ENCODE peak calls at places on chromosomes 16 and 17, in seven cellular contexts. V is esophagus muscularis mucosa; N is heart right ventricle; R is aorta; T is CD8-positive, alpha-beta memory T cell; Q is esophagus squamous epithelium; Z is ovary. G is an unnamed sample. For H3K27me3, the result is how much of the 10 kb centered on the place peaks cover.

GRCh38 chr17:59734226-59734625 is 26.8 kb downstream of the VMP1 start:
- DNase-seq in Z (no peak), Q (no peak), N (no peak), R (no peak), V (no peak), T (no peak), G (no peak)

GRCh38 chr17:4837471-4838305 is 4.5 kb downstream of the MINK1 start:
- DNase-seq in V (no peak), R (no peak), Z (peak), T (no peak), Q (no peak), N (peak), G (no peak)

GRCh38 chr17:28612936-28613872 is 781 bp downstream of the RSKR start:
- DNase-seq in Z (peak), T (peak), R (no peak), Q (no peak), V (no peak), N (peak), G (no peak)

GRCh38 chr17:67606471-67606870 is 111.3 kb upstream of the NOL11 start:
- DNase-seq in V (no peak), T (no peak), N (peak), Q (no peak), Z (no peak), R (no peak), G (no peak)

GRCh38 chr16:12160249-12160648 is 183.7 kb downstream of the SNX29 start:
- DNase-seq in V (no peak), Z (no peak), R (no peak), N (no peak), Q (no peak), T (no peak), G (no peak)

GRCh38 chr16:3183445-3184139 is 4.4 kb upstream of the OR1F1 start:
- DNase-seq in Z (no peak), Q (no peak), N (no peak), T (no peak), V (no peak), R (no peak), G (no peak)

GRCh38 chr16:53282975-53283946 is 151.0 kb upstream of the RBL2 start:
- DNase-seq in Q (no peak), T (peak), V (no peak), N (no peak), Z (no peak), R (no peak), G (no peak)

GRCh38 chr17:80474231-80474932 is 2.0 kb downstream of the NPTX1 start:
- DNase-seq in Q (no peak), N (no peak), Z (no peak), T (no peak), V (no peak), R (no peak), G (no peak)

GRCh38 chr16:11024333-11025053 is 80.1 kb downstream of the CLEC16A start:
- DNase-seq in R (no peak), N (no peak), V (no peak), Z (no peak), Q (no peak), T (no peak), G (no peak)

GRCh38 chr16:57704011-57704904 is 9.7 kb downstream of the DRC7 start:
- DNase-seq in N (no peak), Q (no peak), R (peak), T (no peak), Z (no peak), V (no peak), G (no peak)

DNA sequence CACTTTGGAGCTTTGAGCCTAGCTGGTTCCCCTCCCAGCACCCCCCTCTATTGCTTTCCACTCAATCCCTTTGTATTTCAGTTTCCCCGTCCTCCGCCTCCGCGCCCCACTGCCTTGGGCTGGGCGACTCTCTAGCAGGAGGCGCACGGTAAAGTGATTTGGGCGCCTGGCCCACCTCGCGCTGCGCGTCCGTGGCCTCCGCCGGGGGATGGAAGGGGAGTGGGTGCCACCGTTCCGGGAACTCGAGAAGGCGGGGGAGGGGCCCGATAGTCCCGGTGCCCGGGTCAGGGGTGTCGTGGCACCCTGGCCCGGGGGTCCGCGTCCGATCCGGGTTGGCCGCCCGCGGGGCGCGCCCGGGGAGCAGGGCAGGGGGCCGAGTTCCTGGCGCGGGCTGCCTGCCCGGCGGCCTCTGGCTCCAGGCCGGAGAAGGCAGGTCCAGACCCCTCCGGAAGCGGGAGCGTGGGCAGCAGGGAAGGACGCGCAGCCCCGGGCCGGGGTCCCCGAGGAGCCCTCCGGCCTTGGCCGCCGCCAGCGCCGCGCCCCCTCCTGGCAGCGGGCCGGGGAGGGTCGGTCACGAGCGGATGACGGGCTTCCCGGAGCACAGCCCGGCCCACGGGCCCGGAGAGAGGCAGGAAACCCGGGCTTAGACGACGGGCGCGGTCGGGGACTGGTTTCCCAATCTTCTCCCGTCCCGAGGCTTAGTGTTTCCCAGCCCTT is 15.8 kb downstream of the MEOX1 start:
- DNase-seq in Q (no peak), R (peak), T (no peak), Z (peak), V (no peak), N (peak), G (peak)
- H3K4me3 ChIP-seq in Q (peak), R (peak), T (no peak), Z (peak), V (peak), N (peak), G (peak)

GRCh38 chr17:58250344-58251011 is 12.1 kb downstream of the LPO start:
- DNase-seq in T (no peak), N (no peak), Q (no peak), Z (no peak), V (no peak), R (no peak), G (no peak)
- H3K27me3 ChIP-seq in T (under half), N (half or more), Q (under half), Z (under half), V (under half), R (under half), G (under half)

DNA sequence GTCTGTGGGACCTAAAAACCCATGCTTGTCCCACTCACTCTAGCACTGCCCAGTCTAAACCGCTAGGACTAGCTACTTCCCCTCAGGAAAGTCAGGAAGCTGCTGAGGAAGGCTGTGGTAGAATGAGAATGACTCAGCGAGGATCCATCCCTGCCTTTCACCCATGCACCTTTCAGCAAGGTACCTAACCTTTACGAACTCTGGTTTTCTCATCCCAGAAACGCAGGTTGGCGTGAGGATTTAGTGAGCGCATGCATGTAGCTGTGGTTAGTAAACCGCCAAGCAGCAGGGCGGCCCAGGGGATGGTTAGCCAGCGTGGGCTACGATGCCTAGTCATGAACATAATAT is 26.3 kb upstream of the RFFL start:
- DNase-seq in N (peak), Z (no peak), Q (no peak), R (peak), T (no peak), V (no peak), G (no peak)
- H3K4me3 ChIP-seq in N (peak), Z (no peak), Q (peak), R (no peak), T (peak), V (peak), G (peak)

DNA sequence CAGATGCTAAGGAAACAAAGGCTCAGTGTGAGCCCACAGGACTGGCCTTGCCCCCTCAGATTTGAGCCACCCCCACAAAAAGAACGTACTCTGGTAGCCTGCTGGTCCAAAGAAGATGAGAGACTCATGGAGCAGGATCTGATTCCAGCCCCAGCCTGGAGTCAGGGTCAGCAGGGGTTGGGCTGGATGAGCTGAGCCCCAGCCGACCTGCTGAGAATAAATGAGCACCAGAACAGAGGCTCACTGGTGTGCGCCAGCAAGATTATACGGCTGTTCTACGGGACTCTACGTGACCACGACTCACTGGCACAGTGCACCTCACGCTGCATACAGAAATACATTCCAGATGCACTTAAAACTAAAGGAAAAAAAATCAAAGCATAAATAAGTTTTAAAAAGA is 186.0 kb upstream of the RPL38 start:
- DNase-seq in N (no peak), V (no peak), R (no peak), Z (no peak), T (no peak), Q (no peak), G (no peak)
- H3K27me3 ChIP-seq in N (under half), V (under half), R (under half), Z (under half), T (under half), Q (under half), G (under half)

DNA sequence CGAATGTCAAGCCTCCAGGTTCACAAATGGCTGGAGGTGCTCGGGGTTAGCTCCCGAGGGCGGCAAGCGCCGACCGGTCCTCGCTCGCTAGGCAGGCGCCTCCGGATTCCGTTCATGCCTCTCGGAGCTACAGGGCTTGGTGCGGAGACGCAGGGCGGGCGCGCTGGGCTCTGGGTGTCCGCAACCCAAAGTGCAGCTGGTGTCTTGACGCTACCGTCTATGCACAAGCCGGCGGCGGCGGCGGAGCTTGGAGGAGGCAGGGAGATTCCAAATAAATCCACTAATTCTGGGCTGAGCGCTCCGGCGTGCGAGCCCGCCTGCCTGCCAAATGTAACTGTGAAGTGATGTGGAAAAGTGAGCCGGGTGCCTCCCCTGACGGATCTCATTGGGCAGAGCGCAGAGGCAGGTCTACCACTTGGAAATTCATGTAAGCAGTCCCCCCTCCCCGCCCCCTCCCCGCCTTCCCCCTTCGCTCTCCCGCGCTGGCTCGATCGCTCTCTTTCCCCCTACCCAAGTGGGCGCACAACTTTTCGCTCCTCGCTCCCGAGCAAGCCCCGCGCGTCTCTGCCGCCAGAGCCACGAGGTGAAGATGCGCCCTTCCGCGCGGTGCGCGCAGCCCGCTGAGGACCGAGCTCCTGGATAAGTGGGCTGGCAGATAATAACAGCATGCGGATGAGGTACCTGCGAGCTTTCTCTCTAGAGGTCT is at the start of gene CDH8:
- DNase-seq in R (peak), Q (no peak), T (no peak), V (no peak), N (no peak), Z (no peak), G (peak)
- H3K4me3 ChIP-seq in R (peak), Q (no peak), T (no peak), V (peak), N (peak), Z (no peak), G (no peak)

GRCh38 chr17:8896641-8897635 is 29.5 kb upstream of the PIK3R6 start:
- DNase-seq in V (no peak), T (no peak), N (no peak), Z (no peak), R (no peak), Q (no peak), G (no peak)
- H3K27me3 ChIP-seq in V (under half), T (under half), N (under half), Z (under half), R (under half), Q (under half), G (under half)

DNA sequence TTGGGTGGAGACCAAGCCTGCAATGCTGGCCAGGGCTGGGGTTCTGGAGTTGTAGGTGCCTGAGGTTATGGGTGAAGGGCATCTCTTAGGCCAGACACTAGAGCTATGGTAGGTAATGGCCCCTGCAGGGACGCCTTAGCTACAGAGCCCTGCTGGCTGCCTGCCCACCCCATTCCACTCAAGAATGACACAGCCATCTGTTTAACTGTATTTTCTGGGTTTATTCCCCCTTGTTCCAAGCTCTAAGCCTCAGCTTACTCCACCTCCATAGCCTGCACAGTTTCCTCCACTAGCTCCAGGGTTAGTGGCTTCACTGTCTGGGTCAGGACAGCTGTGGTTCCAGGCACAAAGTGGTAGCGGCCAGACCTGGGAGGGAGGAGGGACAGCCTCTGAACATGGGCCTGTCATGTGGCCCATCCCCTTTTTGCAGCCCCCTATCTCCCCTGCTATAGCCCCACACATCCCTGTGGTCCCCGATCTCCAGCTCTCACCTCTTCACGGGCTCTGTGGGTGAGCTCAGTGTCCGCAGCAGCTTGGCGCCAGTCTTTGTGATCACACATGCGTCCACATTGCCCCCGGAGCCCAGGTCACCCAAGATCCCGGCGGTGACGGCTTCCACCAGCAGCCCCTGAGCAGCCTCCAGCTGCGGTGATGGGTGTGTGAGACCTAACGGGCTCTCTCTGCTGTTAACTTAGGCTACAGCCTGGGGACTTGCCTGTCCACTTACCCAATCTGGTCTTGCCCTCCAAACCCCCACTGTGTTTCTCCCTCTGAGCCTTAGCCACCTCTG is 2.1 kb downstream of the PSMB10 start:
- DNase-seq in V (no peak), N (no peak), T (no peak), Z (no peak), R (no peak), Q (no peak), G (no peak)
- H3K4me3 ChIP-seq in V (peak), N (peak), T (peak), Z (peak), R (no peak), Q (peak), G (peak)